ENCODE peak calls at places on chromosomes 6 and 20, in nine cellular contexts. M is uterus, I is AG09309, R is cardiac muscle cell, Q is GM12865, K is adrenal gland, P is NB4, U is choroid plexus epithelial cell, D is Caco-2. N is an unnamed sample.

GRCh38 chr20:18718129-18718528 is 95.5 kb upstream of the SCP2D1 start:
- DNase-seq in K (no peak), I (no peak), Q (peak; percentile 16), P (no peak), R (no peak), M (no peak), D (no peak), U (no peak), N (no peak)

GRCh38 chr6:170421921-170422320 is 115.4 kb downstream of the FAM120B start:
- DNase-seq in I (no peak), P (no peak), K (no peak), U (no peak), Q (no peak), R (no peak), D (no peak), M (no peak), N (no peak)

GRCh38 chr20:19233025-19233794 is 20.8 kb downstream of the SLC24A3 start:
- DNase-seq in P (peak; percentile 95), D (no peak), Q (no peak), U (peak; percentile 37), R (no peak), M (peak; percentile 84), K (peak; percentile 61), I (no peak), N (no peak)

GRCh38 chr6:451847-452246 is 60.3 kb downstream of the IRF4 start:
- DNase-seq in K (no peak), D (no peak), I (no peak), U (no peak), Q (no peak), M (no peak), P (no peak), R (no peak), N (no peak)

GRCh38 chr20:48932375-48932941 is 10.9 kb downstream of the ARFGEF2 start:
- DNase-seq in U (no peak), D (no peak), I (no peak), M (no peak), K (no peak), P (no peak), R (no peak), Q (no peak), N (no peak)

GRCh38 chr6:110180228-110181008 is at the start of gene CDC40:
- DNase-seq in R (peak; percentile 70), Q (no peak), M (peak; percentile 58), K (peak; percentile 69), D (peak; percentile 65), I (no peak), P (no peak), U (no peak), N (no peak)

GRCh38 chr6:107318100-107318736 is 141.1 kb downstream of the PDSS2 start:
- DNase-seq in K (peak; percentile 59), U (peak; percentile 80), I (no peak), P (peak; percentile 84), D (peak; percentile 60), R (peak; percentile 78), M (peak; percentile 18), Q (peak; percentile 64), N (peak; percentile 55)

GRCh38 chr6:154450498-154450897 is 60.0 kb downstream of the CNKSR3 start:
- DNase-seq in P (no peak), M (no peak), R (no peak), K (no peak), I (no peak), D (no peak), Q (no peak), U (no peak), N (no peak)

GRCh38 chr6:121201108-121201507 is 133.2 kb downstream of the TBC1D32 start:
- DNase-seq in P (peak; percentile 54), U (peak; percentile 42), K (no peak), Q (no peak), M (no peak), D (no peak), R (no peak), I (no peak), N (peak; percentile 68)

GRCh38 chr6:105483492-105483891 is 80.6 kb upstream of the PREP start:
- DNase-seq in U (peak; percentile 56), M (no peak), K (peak; percentile 51), R (no peak), Q (no peak), D (no peak), I (no peak), P (no peak), N (peak; percentile 45)

GRCh38 chr6:112269165-112269564 is 14.8 kb upstream of the LAMA4 start:
- DNase-seq in R (no peak), K (no peak), D (no peak), U (peak; percentile 62), I (no peak), Q (no peak), P (peak; percentile 11), M (peak; percentile 67), N (peak; percentile 18)

GRCh38 chr6:36244641-36245280 is 25.1 kb upstream of the PNPLA1 start:
- DNase-seq in D (peak; percentile 52), I (no peak), P (no peak), M (no peak), U (no peak), K (no peak), R (no peak), Q (no peak), N (no peak)

GRCh38 chr20:62570897-62571666 is 71.2 kb upstream of the SLCO4A1 start:
- DNase-seq in U (no peak), Q (no peak), I (no peak), R (no peak), P (no peak), K (no peak), D (no peak), M (no peak), N (no peak)

GRCh38 chr6:24513602-24514001 is 18.8 kb downstream of the ALDH5A1 start:
- DNase-seq in I (no peak), D (peak; percentile 8), R (no peak), Q (peak; percentile 50), K (no peak), P (no peak), U (no peak), M (no peak), N (no peak)

GRCh38 chr6:88785478-88785877 is 177.9 kb downstream of the RNGTT start:
- DNase-seq in D (no peak), Q (no peak), U (peak; percentile 28), R (no peak), K (no peak), M (no peak), I (no peak), P (no peak), N (no peak)

GRCh38 chr20:5788385-5788895 is 38.2 kb downstream of the SHLD1 start:
- DNase-seq in D (peak; percentile 83), U (peak; percentile 96), R (peak; percentile 91), Q (peak; percentile 95), I (peak; percentile 67), P (peak; percentile 92), K (peak; percentile 86), M (peak; percentile 81), N (peak; percentile 92)

GRCh38 chr6:155275808-155276480 is 12.1 kb downstream of the CLDN20 start:
- DNase-seq in R (no peak), U (peak; percentile 49), P (no peak), I (no peak), Q (no peak), D (no peak), M (no peak), K (no peak), N (no peak)

GRCh38 chr20:41004561-41005360 is 23.9 kb upstream of the TOP1 start:
- DNase-seq in K (no peak), U (peak; percentile 28), I (no peak), P (no peak), D (no peak), Q (no peak), R (no peak), M (no peak), N (peak; percentile 84)
- H3K4me3 ChIP-seq in K (no peak overlapping the region), U (peak overlapping the region; percentile 45), I (no peak overlapping the region), P (no peak overlapping the region), D (no peak overlapping the region), Q (no peak overlapping the region), R (no peak overlapping the region), M (no peak overlapping the region), N (no peak overlapping the region)

DNA sequence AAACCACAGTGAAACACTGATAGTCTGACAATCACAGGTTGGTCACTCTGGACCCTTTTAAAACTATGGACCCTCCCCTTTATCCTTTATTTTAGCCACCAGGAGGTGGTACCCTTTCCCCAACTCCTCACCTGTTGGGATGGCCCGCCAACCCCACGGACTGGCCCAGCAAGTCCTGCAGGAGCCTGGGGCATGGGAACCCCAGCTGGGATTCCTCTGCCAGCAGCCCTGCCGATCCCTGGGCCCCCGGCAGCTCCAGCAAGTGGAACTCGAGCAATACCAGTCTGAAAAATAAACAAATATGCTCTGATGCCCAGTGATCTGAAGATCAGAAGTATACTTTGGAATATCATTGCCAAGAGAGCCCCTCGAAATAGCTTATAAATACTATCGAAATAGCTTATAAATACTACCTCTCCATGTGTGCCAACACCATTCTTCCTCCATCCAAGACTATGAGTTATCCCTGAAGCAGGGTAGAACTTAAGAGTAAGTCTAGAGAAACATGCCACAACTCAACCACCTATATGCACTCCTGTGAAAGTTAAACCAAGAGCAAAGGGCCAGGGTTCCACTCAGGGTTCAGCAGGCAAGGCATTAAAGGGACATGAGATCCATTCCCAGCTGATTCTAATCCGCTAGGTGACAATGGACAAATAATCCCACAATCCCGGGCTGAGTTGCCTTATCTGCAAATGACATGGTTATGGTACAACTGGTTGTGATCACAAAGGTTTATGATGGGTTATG is 6.8 kb downstream of the SNRPB start:
- DNase-seq in D (peak; percentile 17), I (no peak), Q (no peak), M (no peak), P (no peak), R (no peak), K (no peak), U (no peak), N (no peak)
- TF ChIP-seq CTCF in D (no peak), I (no peak), Q (no peak), M (no peak), P (no peak), R (no peak), K (no peak), U (no peak), N (no peak)

DNA sequence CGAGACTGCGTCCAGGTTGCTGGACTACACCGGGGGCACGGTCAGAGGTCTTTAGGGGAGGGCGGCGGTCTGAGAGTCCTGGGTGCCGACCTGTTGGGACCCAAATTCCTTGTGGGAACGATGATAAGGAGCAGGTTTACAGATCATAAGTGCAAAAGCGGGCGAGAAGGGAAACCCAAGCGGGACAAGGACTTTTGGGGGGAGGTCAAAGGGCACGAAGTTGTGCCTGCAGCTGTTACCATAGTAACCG is 350 bp upstream of the GNL1 start:
- DNase-seq in M (peak; percentile 93), U (no peak), I (no peak), R (peak; percentile 90), Q (peak; percentile 97), D (peak; percentile 90), P (no peak), K (peak; percentile 92), N (peak; percentile 85)
- H3K4me3 ChIP-seq in M (peak overlapping the region; percentile 73), U (peak overlapping the region; percentile 97), I (peak overlapping the region; percentile 87), R (peak overlapping the region; percentile 73), Q (peak overlapping the region; percentile 100), D (peak overlapping the region; percentile 88), P (peak overlapping the region; percentile 97), K (peak overlapping the region; percentile 99), N (peak overlapping the region; percentile 98)

DNA sequence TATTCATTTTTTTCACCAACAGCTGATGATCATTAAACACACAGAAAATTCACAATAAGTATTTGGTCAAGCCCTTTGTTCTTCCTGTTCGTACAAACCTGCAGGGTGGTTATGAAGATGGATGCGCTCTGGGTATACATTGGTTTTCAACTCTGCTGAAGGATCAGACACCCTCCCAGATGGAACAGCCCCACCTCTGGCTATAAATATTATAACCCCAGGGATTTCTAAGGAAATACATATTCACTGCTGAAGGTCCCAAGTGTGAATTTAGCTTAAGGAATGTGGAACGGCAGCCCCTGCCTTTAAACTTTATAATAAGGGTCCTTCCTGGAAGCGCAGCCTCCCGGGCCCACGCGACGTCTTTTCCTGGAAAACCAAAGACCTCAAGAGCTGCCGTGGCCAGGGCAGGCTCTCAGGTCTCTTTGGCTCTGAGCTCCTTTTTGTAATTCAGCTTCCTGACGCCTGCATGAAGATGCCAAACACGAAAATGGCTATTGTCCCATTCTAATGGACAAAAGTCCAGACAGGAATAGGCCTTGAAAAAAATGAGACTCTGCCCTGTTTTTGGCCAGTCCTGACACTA is 172.4 kb upstream of the SSTR4 start:
- DNase-seq in Q (no peak), M (no peak), D (no peak), I (no peak), R (no peak), K (no peak), U (no peak), P (no peak), N (no peak)
- TF ChIP-seq CTCF in Q (no peak), M (no peak), D (peak; percentile 6), I (no peak), R (peak; percentile 14), K (no peak), U (peak; percentile 32), P (no peak), N (peak; percentile 8)

N was measured in epithelial cell of esophagus.